ENCODE peak calls at places on chromosome 19, in four cellular contexts. G is tibial artery, W is astrocyte of the spinal cord, D is aorta. X is an unnamed sample.

GRCh38 chr19:6710273-6711077 is 10.0 kb downstream of the C3 start:
- DNase-seq in G (no peak), W (no peak), D (peak; percentile 41), X (no peak)

GRCh38 chr19:13864223-13864512 is 12.8 kb upstream of the NANOS3 start:
- DNase-seq in G (no peak), W (no peak), D (no peak), X (no peak)

GRCh38 chr19:15379996-15380647 is 535 bp upstream of the AKAP8 start:
- DNase-seq in G (no peak), W (peak; percentile 34), D (no peak), X (no peak)

GRCh38 chr19:19662344-19662743 is 1.1 kb downstream of the ATP13A1 start:
- DNase-seq in G (no peak), W (no peak), D (no peak), X (no peak)

GRCh38 chr19:12994701-12995595 is at the start of gene NFIX:
- DNase-seq in G (peak; percentile 86), W (peak; percentile 64), D (peak; percentile 81), X (no peak)

GRCh38 chr19:45595814-45596213 is 6.2 kb downstream of the GPR4 start:
- DNase-seq in G (no peak), W (no peak), D (no peak), X (no peak)

GRCh38 chr19:32397736-32398135 is 7.8 kb upstream of the DPY19L3 start:
- DNase-seq in G (no peak), W (peak; percentile 70), D (no peak), X (peak; percentile 78)

GRCh38 chr19:45340232-45340898 is at the start of gene KLC3:
- DNase-seq in G (no peak), W (no peak), D (no peak), X (no peak)

GRCh38 chr19:7595466-7596133 is at the start of gene CAMSAP3:
- DNase-seq in G (no peak), W (no peak), D (no peak), X (no peak)

GRCh38 chr19:45768644-45769053 is 403 bp downstream of the SIX5 start:
- DNase-seq in G (no peak), W (no peak), D (peak; percentile 68), X (no peak)

DNA sequence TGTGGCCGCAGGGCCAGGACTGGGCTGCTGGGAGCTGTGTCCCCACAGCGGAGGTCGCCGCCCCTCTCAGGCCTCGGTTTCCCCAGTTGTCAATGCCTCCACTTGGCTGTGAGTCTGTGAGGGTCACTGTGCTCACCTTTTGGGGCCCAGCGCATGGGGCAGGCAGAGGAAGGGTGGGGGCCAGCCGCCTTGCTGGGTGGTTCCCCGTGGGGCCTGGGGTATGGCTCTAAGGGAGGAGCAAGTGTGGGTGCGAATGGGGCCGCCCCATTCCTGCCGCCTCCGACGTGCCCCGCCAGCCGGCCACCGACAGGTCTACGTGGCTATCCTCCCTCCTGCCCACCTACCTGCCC is 803 bp upstream of the FGF22 start:
- DNase-seq in G (no peak), W (no peak), D (no peak), X (no peak)
- H3K4me3 ChIP-seq in G (peak overlapping the region; percentile 67), W (peak overlapping the region; percentile 48), D (no peak overlapping the region), X (peak overlapping the region; percentile 48)

GRCh38 chr19:4369109-4369887 is 25.9 kb downstream of the MPND start:
- DNase-seq in G (peak; percentile 69), W (peak; percentile 35), D (peak; percentile 77), X (no peak)

GRCh38 chr19:4369888-4370260 is 26.5 kb downstream of the MPND start:
- DNase-seq in G (peak; percentile 68), W (peak; percentile 40), D (peak; percentile 71), X (no peak)

GRCh38 chr19:4371898-4372629 is 28.3 kb downstream of the SH3GL1 start:
- DNase-seq in G (peak; percentile 66), W (no peak), D (no peak), X (no peak)

GRCh38 chr19:4371209-4371897 is 28.0 kb downstream of the MPND start:
- DNase-seq in G (peak; percentile 60), W (no peak), D (no peak), X (no peak)

GRCh38 chr19:4370418-4371041 is 27.2 kb downstream of the MPND start:
- DNase-seq in G (peak; percentile 64), W (no peak), D (no peak), X (no peak)
- H3K4me3 ChIP-seq in G (no peak overlapping the region), W (no peak overlapping the region), D (no peak overlapping the region), X (no peak overlapping the region)

DNA sequence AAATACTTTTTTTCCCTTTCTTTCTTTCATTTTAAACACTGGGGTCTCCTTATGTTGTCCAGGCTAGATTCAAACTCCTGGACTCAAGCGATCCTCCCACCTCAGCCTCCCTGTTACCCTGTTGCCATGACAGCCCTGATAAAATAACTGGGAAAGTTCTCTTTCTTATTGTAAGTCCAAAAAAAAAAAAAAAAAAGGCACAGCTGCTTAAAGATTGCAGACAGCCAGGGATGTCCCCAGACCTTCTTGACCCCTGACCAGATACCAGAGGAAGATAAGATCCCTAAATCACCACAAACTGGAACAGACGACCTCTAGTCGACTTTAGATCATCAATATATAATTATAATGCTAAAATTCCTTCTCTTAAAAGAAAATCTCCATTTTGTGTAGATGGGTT is 1.1 kb upstream of the MVB12A start:
- DNase-seq in G (no peak), W (no peak), D (no peak), X (no peak)
- H3K4me3 ChIP-seq in G (no peak overlapping the region), W (no peak overlapping the region), D (no peak overlapping the region), X (no peak overlapping the region)

GRCh38 chr19:17079710-17080440 is 4.3 kb downstream of the MYO9B start:
- DNase-seq in G (peak; percentile 90), W (peak; percentile 99), D (peak; percentile 91), X (peak; percentile 94)

GRCh38 chr19:17080441-17080803 is 4.8 kb downstream of the MYO9B start:
- DNase-seq in G (no peak), W (no peak), D (no peak), X (no peak)

GRCh38 chr19:17078920-17079709 is 3.5 kb downstream of the MYO9B start:
- DNase-seq in G (no peak), W (peak; percentile 37), D (peak; percentile 70), X (no peak)

GRCh38 chr19:17078038-17078919 is 2.7 kb downstream of the MYO9B start:
- DNase-seq in G (no peak), W (no peak), D (peak; percentile 75), X (no peak)

DNA sequence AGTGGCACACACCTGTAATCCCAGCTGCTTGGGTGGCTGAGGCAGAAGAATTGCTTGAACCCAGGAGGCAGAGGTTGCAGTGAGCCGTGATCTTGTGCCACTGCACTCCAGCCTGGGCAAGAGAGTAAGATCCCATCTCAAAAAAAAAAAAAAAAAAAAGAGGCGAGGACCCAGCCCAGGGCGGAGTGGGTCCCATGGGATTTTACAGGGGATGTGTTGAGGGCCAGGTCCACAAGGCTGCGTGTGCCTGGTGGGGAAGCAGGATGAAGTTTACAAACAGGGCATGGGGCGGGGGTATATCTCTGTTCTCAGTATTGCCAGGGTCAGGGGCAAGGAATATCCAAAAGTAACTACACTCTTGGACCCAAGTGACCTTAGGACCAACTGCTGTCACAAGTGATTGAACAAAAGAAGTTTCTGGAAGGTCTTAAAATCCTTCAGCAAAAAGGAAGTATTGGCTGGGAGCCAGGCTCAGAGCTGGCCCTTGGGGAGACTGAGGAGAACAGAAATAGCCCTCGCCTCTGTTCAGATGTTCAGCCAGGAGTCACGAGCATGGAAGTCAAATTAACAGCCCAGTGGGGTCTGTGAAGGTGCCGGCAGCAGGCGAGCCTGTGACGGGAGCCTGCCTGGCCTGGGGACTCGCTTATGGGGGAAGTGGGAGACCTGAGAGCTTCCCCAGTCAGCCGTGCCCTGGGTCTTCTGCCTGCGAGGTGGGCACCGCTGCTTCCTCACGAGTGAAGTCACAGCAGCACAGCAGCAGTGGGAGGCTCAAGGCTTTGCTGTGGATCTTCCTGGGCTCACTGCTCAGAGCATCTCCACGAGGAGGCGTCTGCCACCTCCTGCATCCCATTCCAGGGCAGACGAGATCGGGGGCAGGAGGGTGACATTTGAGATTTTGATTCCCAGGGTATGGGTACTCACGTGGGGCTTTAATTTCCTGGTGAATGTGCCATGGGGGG is 6.4 kb downstream of the MYO9B start:
- DNase-seq in G (peak; percentile 89), W (no peak), D (peak; percentile 79), X (no peak)
- H3K4me3 ChIP-seq in G (peak overlapping the region; percentile 19), W (no peak overlapping the region), D (no peak overlapping the region), X (no peak overlapping the region)

GRCh38 chr19:511101-511841 is 4.0 kb downstream of the TPGS1 start:
- DNase-seq in G (no peak), W (peak; percentile 62), D (peak; percentile 60), X (no peak)
- H3K4me3 ChIP-seq in G (no peak overlapping the region), W (no peak overlapping the region), D (no peak overlapping the region), X (no peak overlapping the region)

DNA sequence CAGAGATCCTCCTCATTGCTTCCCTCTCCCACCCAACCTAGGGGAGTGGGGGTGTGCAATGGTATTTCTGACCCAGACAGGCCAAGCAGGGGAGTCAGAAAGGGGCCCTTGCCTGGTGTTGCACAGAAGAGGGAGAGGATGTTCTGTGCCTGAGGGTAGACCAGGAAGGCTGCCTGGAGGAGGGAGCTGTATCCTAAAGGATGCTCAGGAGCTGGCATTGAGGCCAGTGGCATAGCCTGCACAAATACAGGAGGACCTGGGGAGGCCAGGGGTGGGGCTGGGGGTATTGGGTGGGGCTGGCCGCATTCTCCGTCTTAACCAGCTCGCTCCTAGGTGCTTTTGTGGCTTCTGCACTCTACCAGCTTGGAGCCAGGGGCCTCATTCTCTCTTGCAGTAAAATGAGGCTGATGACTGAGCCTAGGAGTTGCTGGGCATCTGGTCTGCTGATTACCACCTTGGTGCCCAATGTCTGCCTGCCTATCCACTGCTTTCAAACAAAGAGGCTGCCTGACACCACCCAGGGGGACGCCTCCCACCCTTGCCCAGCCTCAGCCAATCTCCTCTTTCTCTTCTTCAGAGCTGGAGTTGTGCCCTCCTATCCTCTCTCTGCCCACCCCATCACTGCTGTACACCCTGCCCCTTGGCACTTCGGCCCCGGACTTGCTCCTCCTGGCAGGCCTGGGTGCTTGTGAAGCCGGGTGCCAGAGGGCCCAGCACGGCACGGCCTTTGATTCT is 4.6 kb downstream of the RNF225 start:
- DNase-seq in G (peak; percentile 51), W (no peak), D (peak; percentile 50), X (no peak)
- H3K4me3 ChIP-seq in G (peak overlapping the region; percentile 61), W (peak overlapping the region; percentile 63), D (no peak overlapping the region), X (peak overlapping the region; percentile 74)